ENCODE peak calls at places on chromosome 2, in five cellular contexts. B, O, A, K and P are unnamed samples.

GRCh38 chr2:69742170-69742952 is 427 bp downstream of the ANXA4 start:
- DNase-seq in B (peak), O (peak), K (no peak), A (peak), P (no peak)

GRCh38 chr2:105113616-105114275 is 75.9 kb downstream of the MRPS9 start:
- DNase-seq in O (no peak), A (no peak), B (no peak), K (no peak), P (no peak)

GRCh38 chr2:24163186-24163585 is 11.7 kb upstream of the FAM228A start:
- DNase-seq in O (no peak), A (no peak), K (no peak), B (no peak), P (no peak)

GRCh38 chr2:20223345-20224190 is 1.4 kb downstream of the SDC1 start:
- DNase-seq in O (peak), B (peak), K (no peak), A (peak), P (peak)

GRCh38 chr2:120319135-120319534 is 26.8 kb upstream of the INHBB start:
- DNase-seq in O (no peak), A (no peak), B (no peak), K (no peak), P (no peak)

GRCh38 chr2:73685770-73686438 is 43.7 kb upstream of the NAT8 start:
- DNase-seq in A (peak), K (no peak), O (no peak), B (no peak), P (peak)

GRCh38 chr2:110851531-110851930 is 119.2 kb downstream of the ACOXL start:
- DNase-seq in K (no peak), O (no peak), A (no peak), B (no peak), P (no peak)

GRCh38 chr2:240445961-240446538 is 10.6 kb downstream of the GPC1 start:
- DNase-seq in B (no peak), K (no peak), A (no peak), O (no peak), P (no peak)